ENCODE peak calls at places on chromosomes 1 and 21, in five cellular contexts. B, P, U, N and W are unnamed samples.

GRCh38 chr1:235187316-235187715 is 26.3 kb upstream of the RBM34 start:
- DNase-seq in B (no peak), P (peak; percentile 65), U (no peak), N (no peak), W (no peak)

GRCh38 chr1:37448691-37449417 is 25.5 kb upstream of the ZC3H12A start:
- DNase-seq in B (no peak), P (no peak), U (no peak), N (no peak), W (no peak)

GRCh38 chr1:48619529-48619928 is 147.5 kb upstream of the SPATA6 start:
- DNase-seq in B (no peak), P (peak; percentile 44), U (peak; percentile 64), N (no peak), W (no peak)

GRCh38 chr1:158579733-158580132 is at the start of gene OR10X1:
- DNase-seq in B (no peak), P (no peak), U (no peak), N (no peak), W (no peak)

GRCh38 chr1:61253059-61253735 is 170.8 kb downstream of the NFIA start:
- DNase-seq in B (no peak), P (no peak), U (peak; percentile 88), N (no peak), W (no peak)

GRCh38 chr1:99599678-99600175 is 46.2 kb upstream of the PALMD start:
- DNase-seq in B (no peak), P (no peak), U (no peak), N (no peak), W (no peak)

GRCh38 chr1:189681252-189681919 is 796.3 kb downstream of the BRINP3 start:
- DNase-seq in B (no peak), P (no peak), U (no peak), N (no peak), W (no peak)

GRCh38 chr1:17440074-17440826 is 773 bp upstream of the RCC2 start:
- DNase-seq in B (no peak), P (no peak), U (no peak), N (no peak), W (no peak)

GRCh38 chr1:15736035-15736665 is at the start of gene SLC25A34:
- DNase-seq in B (no peak), P (no peak), U (no peak), N (no peak), W (no peak)

GRCh38 chr1:206658264-206658980 is 23.1 kb downstream of the DYRK3 start:
- DNase-seq in B (peak; percentile 42), P (peak; percentile 77), U (no peak), N (no peak), W (no peak)

GRCh38 chr1:13677896-13678295 is 22.1 kb upstream of the PRDM2 start:
- DNase-seq in B (no peak), P (no peak), U (no peak), N (no peak), W (no peak)

GRCh38 chr1:3351300-3352083 is 103.0 kb upstream of the ARHGEF16 start:
- DNase-seq in B (no peak), P (no peak), U (no peak), N (no peak), W (no peak)

GRCh38 chr1:8370928-8371327 is 53.0 kb downstream of the SLC45A1 start:
- DNase-seq in B (no peak), P (no peak), U (no peak), N (peak; percentile 11), W (no peak)

GRCh38 chr1:208211901-208212843 is 32.0 kb downstream of the PLXNA2 start:
- DNase-seq in B (no peak), P (no peak), U (no peak), N (no peak), W (no peak)

GRCh38 chr21:42883921-42884320 is 4.6 kb upstream of the WDR4 start:
- DNase-seq in B (no peak), P (no peak), U (no peak), N (no peak), W (no peak)

GRCh38 chr1:64319985-64320384 is 116.6 kb downstream of the UBE2U start:
- DNase-seq in B (no peak), P (no peak), U (no peak), N (no peak), W (no peak)

GRCh38 chr1:41662061-41662655 is 177.7 kb upstream of the EDN2 start:
- DNase-seq in B (peak; percentile 63), P (peak; percentile 90), U (peak; percentile 80), N (no peak), W (peak; percentile 47)

GRCh38 chr1:152459596-152460528 is 45.8 kb upstream of the CRNN start:
- DNase-seq in B (peak; percentile 62), P (peak; percentile 60), U (peak; percentile 80), N (no peak), W (peak; percentile 47)